ENCODE peak calls at places on chromosomes 13 and 19, in four cellular contexts. One of them, this sample, is unnamed.

GRCh38 chr19:4584670-4585460 is 25.4 kb upstream of the SEMA6B start:
- DNase-seq in kidney glomerular epithelial cell: no peak
- DNase-seq in CD4-positive, alpha-beta T cell: no peak
- DNase-seq in HT1080: no peak
- DNase-seq in this sample: no peak

GRCh38 chr13:40613192-40613818 is 53.1 kb downstream of the FOXO1 start:
- DNase-seq in kidney glomerular epithelial cell: no peak
- DNase-seq in CD4-positive, alpha-beta T cell: peak; percentile 35
- DNase-seq in HT1080: no peak
- DNase-seq in this sample: peak; percentile 39

GRCh38 chr19:16569609-16570320 is 2.5 kb downstream of the SLC35E1 start:
- DNase-seq in kidney glomerular epithelial cell: no peak
- DNase-seq in HT1080: no peak
- DNase-seq in CD4-positive, alpha-beta T cell: no peak
- DNase-seq in this sample: no peak

GRCh38 chr13:28636677-28637317 is 22.1 kb upstream of the POMP start:
- DNase-seq in kidney glomerular epithelial cell: peak; percentile 74
- DNase-seq in CD4-positive, alpha-beta T cell: peak; percentile 11
- DNase-seq in HT1080: peak; percentile 73
- DNase-seq in this sample: peak; percentile 23

GRCh38 chr13:71021810-71022422 is 845.1 kb downstream of the DACH1 start:
- DNase-seq in kidney glomerular epithelial cell: no peak
- DNase-seq in CD4-positive, alpha-beta T cell: no peak
- DNase-seq in HT1080: no peak
- DNase-seq in this sample: no peak

GRCh38 chr13:77918391-77919261 is at the start of gene EDNRB:
- DNase-seq in kidney glomerular epithelial cell: no peak
- DNase-seq in CD4-positive, alpha-beta T cell: no peak
- DNase-seq in HT1080: no peak
- DNase-seq in this sample: no peak

GRCh38 chr13:47426126-47426849 is 529.4 kb upstream of the HTR2A start:
- DNase-seq in HT1080: peak; percentile 73
- DNase-seq in kidney glomerular epithelial cell: no peak
- DNase-seq in CD4-positive, alpha-beta T cell: no peak
- DNase-seq in this sample: no peak

GRCh38 chr13:35723820-35724219 is 247.3 kb upstream of the MAB21L1 start:
- DNase-seq in kidney glomerular epithelial cell: no peak
- DNase-seq in HT1080: peak; percentile 22
- DNase-seq in CD4-positive, alpha-beta T cell: no peak
- DNase-seq in this sample: no peak

GRCh38 chr13:105979131-105979530 is 556.3 kb downstream of the EFNB2 start:
- DNase-seq in HT1080: no peak
- DNase-seq in CD4-positive, alpha-beta T cell: no peak
- DNase-seq in kidney glomerular epithelial cell: no peak
- DNase-seq in this sample: no peak

GRCh38 chr13:51659276-51660127 is 75.2 kb downstream of the WDFY2 start:
- DNase-seq in HT1080: no peak
- DNase-seq in CD4-positive, alpha-beta T cell: no peak
- DNase-seq in kidney glomerular epithelial cell: no peak
- DNase-seq in this sample: no peak

GRCh38 chr13:27189192-27189591 is 17.6 kb upstream of the USP12 start:
- DNase-seq in CD4-positive, alpha-beta T cell: no peak
- DNase-seq in kidney glomerular epithelial cell: no peak
- DNase-seq in HT1080: no peak
- DNase-seq in this sample: no peak

GRCh38 chr19:34359140-34359953 is 5.6 kb upstream of the GPI start:
- DNase-seq in CD4-positive, alpha-beta T cell: peak; percentile 94
- DNase-seq in kidney glomerular epithelial cell: peak; percentile 93
- DNase-seq in HT1080: peak; percentile 99
- DNase-seq in this sample: peak; percentile 91

GRCh38 chr19:55642153-55643002 is 1.1 kb upstream of the ZNF581 start:
- DNase-seq in kidney glomerular epithelial cell: no peak
- DNase-seq in HT1080: no peak
- DNase-seq in CD4-positive, alpha-beta T cell: no peak
- DNase-seq in this sample: no peak

GRCh38 chr19:13441810-13442512 is 64.3 kb downstream of the CACNA1A start:
- DNase-seq in HT1080: peak; percentile 9
- DNase-seq in CD4-positive, alpha-beta T cell: peak; percentile 31
- DNase-seq in kidney glomerular epithelial cell: no peak
- DNase-seq in this sample: peak; percentile 33

GRCh38 chr13:71864981-71865857 is 1.8 kb downstream of the DACH1 start:
- DNase-seq in HT1080: no peak
- DNase-seq in kidney glomerular epithelial cell: no peak
- DNase-seq in CD4-positive, alpha-beta T cell: no peak
- DNase-seq in this sample: no peak

GRCh38 chr19:2610637-2611482 is 91.6 kb downstream of the GNG7 start:
- DNase-seq in CD4-positive, alpha-beta T cell: peak; percentile 84
- DNase-seq in HT1080: peak; percentile 80
- DNase-seq in kidney glomerular epithelial cell: peak; percentile 93
- DNase-seq in this sample: peak; percentile 78

GRCh38 chr13:113646376-113646775 is 11.6 kb downstream of the ATP4B start:
- DNase-seq in kidney glomerular epithelial cell: no peak
- DNase-seq in CD4-positive, alpha-beta T cell: no peak
- DNase-seq in HT1080: no peak
- DNase-seq in this sample: no peak

GRCh38 chr13:97659602-97660001 is 225.6 kb downstream of the RAP2A start:
- DNase-seq in kidney glomerular epithelial cell: no peak
- DNase-seq in CD4-positive, alpha-beta T cell: no peak
- DNase-seq in HT1080: no peak
- DNase-seq in this sample: no peak

GRCh38 chr19:13689050-13689449 is 75.3 kb upstream of the MRI1 start:
- DNase-seq in CD4-positive, alpha-beta T cell: no peak
- DNase-seq in HT1080: peak; percentile 31
- DNase-seq in kidney glomerular epithelial cell: no peak
- DNase-seq in this sample: peak; percentile 47

GRCh38 chr13:113096052-113096744 is 9.4 kb upstream of the F7 start:
- DNase-seq in kidney glomerular epithelial cell: no peak
- DNase-seq in HT1080: no peak
- DNase-seq in CD4-positive, alpha-beta T cell: no peak
- DNase-seq in this sample: no peak

This sample was measured in CD4-positive, CD25-positive, alpha-beta regulatory T cell.